ENCODE peak calls at places on chromosomes 2 and 18, in four cellular contexts. Y, W, L and Q are unnamed samples.

GRCh38 chr2:55123851-55124269 is 73.6 kb upstream of the RTN4 start:
- DNase-seq in Y (no peak), W (no peak), L (no peak), Q (no peak)

GRCh38 chr2:202237787-202238233 is 587 bp downstream of the SUMO1 start:
- DNase-seq in Y (no peak), W (peak; percentile 33), L (no peak), Q (no peak)

GRCh38 chr2:150710916-150711315 is 223.4 kb upstream of the RND3 start:
- DNase-seq in Y (no peak), W (no peak), L (no peak), Q (no peak)

GRCh38 chr18:74040459-74041332 is 106.9 kb downstream of the FBXO15 start:
- DNase-seq in Y (peak; percentile 58), W (peak; percentile 28), L (no peak), Q (no peak)

GRCh38 chr2:767440-767839 is 90.2 kb upstream of the TMEM18 start:
- DNase-seq in Y (peak; percentile 17), W (no peak), L (no peak), Q (no peak)

GRCh38 chr2:174003635-174004310 is 38.6 kb upstream of the SP3 start:
- DNase-seq in Y (no peak), W (peak; percentile 64), L (no peak), Q (no peak)

GRCh38 chr2:226712941-226713340 is 86.7 kb downstream of the IRS1 start:
- DNase-seq in Y (no peak), W (no peak), L (no peak), Q (no peak)

GRCh38 chr2:65357095-65357958 is 75.1 kb downstream of the SPRED2 start:
- DNase-seq in Y (no peak), W (no peak), L (no peak), Q (no peak)

GRCh38 chr2:222159221-222159620 is 139.6 kb downstream of the PAX3 start:
- DNase-seq in Y (no peak), W (no peak), L (no peak), Q (no peak)

GRCh38 chr2:165846056-165846455 is 52.0 kb upstream of the GALNT3 start:
- DNase-seq in Y (no peak), W (no peak), L (no peak), Q (no peak)

GRCh38 chr2:131682122-131682944 is 154.6 kb downstream of the CCDC74A start:
- DNase-seq in Y (peak; percentile 55), W (peak; percentile 80), L (peak; percentile 64), Q (no peak)

GRCh38 chr2:98875081-98875728 is 60.8 kb downstream of the CRACDL start:
- DNase-seq in Y (no peak), W (no peak), L (no peak), Q (peak; percentile 4)

GRCh38 chr2:225660262-225661091 is 261.0 kb downstream of the NYAP2 start:
- DNase-seq in Y (peak; percentile 64), W (peak; percentile 53), L (no peak), Q (peak; percentile 9)

GRCh38 chr18:69495841-69496533 is 95.3 kb downstream of the DOK6 start:
- DNase-seq in Y (no peak), W (no peak), L (no peak), Q (no peak)

GRCh38 chr2:86020984-86021383 is 84.7 kb downstream of the POLR1A start:
- DNase-seq in Y (no peak), W (no peak), L (no peak), Q (no peak)

GRCh38 chr2:99905025-99905424 is 237.4 kb downstream of the AFF3 start:
- DNase-seq in Y (no peak), W (no peak), L (no peak), Q (no peak)

GRCh38 chr2:152620218-152620617 is 97.0 kb downstream of the PRPF40A start:
- DNase-seq in Y (no peak), W (no peak), L (no peak), Q (no peak)

GRCh38 chr2:95267458-95268207 is 6.6 kb upstream of the PROM2 start:
- DNase-seq in Y (no peak), W (no peak), L (no peak), Q (no peak)

GRCh38 chr18:36185901-36186460 is 1.3 kb upstream of the MOCOS start:
- DNase-seq in Y (no peak), W (no peak), L (no peak), Q (no peak)

GRCh38 chr2:217118559-217118958 is 258.7 kb upstream of the TNP1 start:
- DNase-seq in Y (no peak), W (no peak), L (no peak), Q (no peak)

GRCh38 chr2:18096836-18097405 is 218.5 kb downstream of the KCNS3 start:
- DNase-seq in Y (no peak), W (no peak), L (no peak), Q (no peak)

GRCh38 chr2:166013878-166014277 is 60.3 kb upstream of the TTC21B start:
- DNase-seq in Y (no peak), W (no peak), L (no peak), Q (no peak)

GRCh38 chr2:54099370-54099769 is 16.0 kb upstream of the ACYP2 start:
- DNase-seq in Y (no peak), W (no peak), L (no peak), Q (no peak)

GRCh38 chr2:70735065-70735464 is 32.9 kb downstream of the ADD2 start:
- DNase-seq in Y (no peak), W (no peak), L (no peak), Q (no peak)

GRCh38 chr2:146295080-146295670 is 1549.7 kb upstream of the ACVR2A start:
- DNase-seq in Y (no peak), W (no peak), L (no peak), Q (no peak)

GRCh38 chr2:209872675-209873074 is 101.0 kb downstream of the UNC80 start:
- DNase-seq in Y (no peak), W (peak; percentile 34), L (peak; percentile 31), Q (peak; percentile 0)

GRCh38 chr2:162210385-162210784 is 32.9 kb downstream of the FAP start:
- DNase-seq in Y (no peak), W (no peak), L (no peak), Q (no peak)

GRCh38 chr2:47307066-47307465 is 95.9 kb upstream of the MSH2 start:
- DNase-seq in Y (no peak), W (no peak), L (no peak), Q (no peak)

GRCh38 chr2:86632672-86633071 is 9.0 kb upstream of the RNF103 start:
- DNase-seq in Y (no peak), W (peak; percentile 83), L (no peak), Q (no peak)

GRCh38 chr2:61658841-61659780 is 121.0 kb upstream of the XPO1 start:
- DNase-seq in Y (peak; percentile 40), W (peak; percentile 44), L (peak; percentile 9), Q (peak; percentile 27)
- TF ChIP-seq CEBPB in Y (no peak), W (no peak), L (no peak), Q (no peak)

GRCh38 chr2:207236156-207236935 is 70.6 kb upstream of the KLF7 start:
- DNase-seq in Y (no peak), W (no peak), L (no peak), Q (no peak)
- TF ChIP-seq TAF1 in Y (no peak), W (no peak), L (no peak), Q (no peak)

GRCh38 chr2:191249131-191249813 is 4.1 kb downstream of the MYO1B start:
- DNase-seq in Y (no peak), W (no peak), L (no peak), Q (no peak)
- TF ChIP-seq SP1 in Y (no peak), W (no peak), L (no peak), Q (no peak)

GRCh38 chr2:27946530-27946929 is 56.0 kb downstream of the BABAM2 start:
- DNase-seq in Y (no peak), W (no peak), L (no peak), Q (no peak)
- TF ChIP-seq CEBPB in Y (no peak), W (no peak), L (no peak), Q (no peak)

GRCh38 chr2:71801969-71802368 is 345.7 kb downstream of the CYP26B1 start:
- DNase-seq in Y (peak; percentile 52), W (peak; percentile 42), L (peak; percentile 41), Q (no peak)
- TF ChIP-seq TAF1 in Y (no peak), W (no peak), L (no peak), Q (no peak)

DNA sequence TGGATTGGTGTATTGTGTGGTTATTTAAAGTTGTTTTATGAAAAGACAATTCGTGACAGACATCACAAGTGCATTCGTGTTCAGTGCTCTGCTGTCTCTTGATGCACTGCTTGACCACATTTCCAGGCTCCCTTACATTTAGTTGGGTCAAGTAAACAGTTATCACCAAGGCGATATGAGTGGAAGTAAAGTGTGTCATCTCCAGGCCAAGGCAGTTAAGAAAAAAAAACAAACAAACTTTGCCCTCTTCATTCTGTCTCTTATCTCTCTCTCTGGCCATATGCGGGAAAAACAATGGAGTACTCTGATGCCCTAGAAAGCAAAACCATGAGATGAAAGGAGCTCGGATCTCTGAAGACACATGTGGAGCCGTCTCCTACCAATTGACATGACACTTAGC is 131.1 kb downstream of the DSEL start:
- DNase-seq in Y (no peak), W (peak; percentile 78), L (no peak), Q (no peak)
- TF ChIP-seq SP1 in Y (no peak), W (no peak), L (no peak), Q (no peak)

GRCh38 chr18:55306338-55306737 is 281.7 kb downstream of the TCF4 start:
- DNase-seq in Y (no peak), W (no peak), L (no peak), Q (no peak)

GRCh38 chr18:55300469-55301195 is 287.4 kb downstream of the TCF4 start:
- DNase-seq in Y (peak; percentile 22), W (no peak), L (no peak), Q (no peak)

GRCh38 chr18:55301196-55301540 is 286.8 kb downstream of the TCF4 start:
- DNase-seq in Y (no peak), W (no peak), L (no peak), Q (no peak)

GRCh38 chr18:55301836-55302235 is 286.2 kb downstream of the TCF4 start:
- DNase-seq in Y (no peak), W (no peak), L (no peak), Q (no peak)

DNA sequence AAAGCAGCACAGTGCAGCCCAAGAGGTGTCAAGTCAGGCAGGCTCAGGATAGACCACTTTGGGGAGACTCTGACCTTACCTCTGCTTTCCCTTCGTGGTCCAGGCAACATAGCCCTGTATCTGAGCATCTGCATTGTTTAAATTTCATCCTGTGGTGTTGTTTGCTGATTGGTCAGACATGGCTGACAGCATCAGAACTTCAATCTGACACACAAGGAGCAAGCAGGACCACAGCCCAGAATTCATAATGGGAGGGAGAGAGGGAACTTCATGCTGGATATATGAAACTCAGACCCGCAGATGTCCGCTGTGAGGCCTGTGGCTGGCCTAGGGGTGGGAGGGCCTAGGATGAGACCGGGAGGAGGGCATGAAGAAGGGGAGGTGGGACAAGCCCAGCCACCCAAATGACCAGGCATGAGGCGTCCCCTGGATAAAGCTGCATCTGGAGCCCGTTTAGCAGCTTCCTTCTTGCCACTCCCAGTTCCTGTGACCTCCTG is 285.6 kb downstream of the TCF4 start:
- DNase-seq in Y (no peak), W (no peak), L (no peak), Q (no peak)
- TF ChIP-seq CEBPB in Y (no peak), W (no peak), L (no peak), Q (no peak)